ENCODE peak calls at places on chromosomes 7 and 10, in four cellular contexts. J is Peyer's patch; N is endodermal cell; Q is CD4-positive, alpha-beta T cell. P is an unnamed sample.

GRCh38 chr10:110141747-110142625 is 65.4 kb upstream of the MXI1 start:
- DNase-seq in J (peak; percentile 70), N (no peak), Q (no peak), P (no peak)

GRCh38 chr7:29375641-29376562 is 181.3 kb downstream of the CHN2 start:
- DNase-seq in J (peak; percentile 66), N (peak; percentile 68), Q (no peak), P (no peak)

GRCh38 chr7:32255036-32255435 is 184.8 kb upstream of the PDE1C start:
- DNase-seq in J (no peak), N (no peak), Q (no peak), P (no peak)

GRCh38 chr10:132178885-132179545 is 7.7 kb upstream of the DPYSL4 start:
- DNase-seq in J (no peak), N (no peak), Q (no peak), P (no peak)

GRCh38 chr7:102916881-102917280 is 4.1 kb downstream of the LRRC17 start:
- DNase-seq in J (no peak), N (no peak), Q (no peak), P (no peak)

GRCh38 chr10:98924526-98924925 is 311.1 kb downstream of the HPSE2 start:
- DNase-seq in J (no peak), N (no peak), Q (no peak), P (no peak)

GRCh38 chr7:151885202-151885580 is 8.3 kb upstream of the PRKAG2 start:
- DNase-seq in J (peak; percentile 27), N (no peak), Q (no peak), P (no peak)

GRCh38 chr7:149799397-149800168 is 26.2 kb upstream of the ZNF467 start:
- DNase-seq in J (no peak), N (peak; percentile 91), Q (peak; percentile 68), P (no peak)

GRCh38 chr7:128404143-128404681 is 5.6 kb downstream of the IMPDH1 start:
- DNase-seq in J (no peak), N (no peak), Q (no peak), P (no peak)

GRCh38 chr7:37817219-37817618 is 31.2 kb upstream of the NME8 start:
- DNase-seq in J (no peak), N (no peak), Q (no peak), P (no peak)

GRCh38 chr7:129635300-129636029 is 23.9 kb downstream of the NRF1 start:
- DNase-seq in J (no peak), N (peak; percentile 88), Q (peak; percentile 57), P (no peak)

GRCh38 chr7:135773451-135773850 is 24.8 kb upstream of the FAM180A start:
- DNase-seq in J (no peak), N (no peak), Q (no peak), P (no peak)

GRCh38 chr10:52488606-52489485 is 174.8 kb downstream of the DKK1 start:
- DNase-seq in J (no peak), N (no peak), Q (no peak), P (no peak)

GRCh38 chr7:27147211-27148030 is at the start of gene HOXA6:
- DNase-seq in J (peak; percentile 79), N (peak; percentile 63), Q (no peak), P (peak; percentile 76)

GRCh38 chr7:63925262-63925625 is 73.4 kb upstream of the ZNF722 start:
- DNase-seq in J (no peak), N (no peak), Q (no peak), P (no peak)

GRCh38 chr7:151248191-151249033 is at the start of gene SMARCD3:
- DNase-seq in J (peak; percentile 65), N (peak; percentile 91), Q (peak; percentile 31), P (peak; percentile 85)

GRCh38 chr10:35735412-35735811 is 93.3 kb upstream of the FZD8 start:
- DNase-seq in J (no peak), N (no peak), Q (no peak), P (no peak)

GRCh38 chr10:13298748-13299436 is 972 bp downstream of the PHYH start:
- DNase-seq in J (no peak), N (no peak), Q (no peak), P (no peak)

GRCh38 chr10:92074126-92074887 is 150.7 kb downstream of the BTAF1 start:
- DNase-seq in J (no peak), N (no peak), Q (no peak), P (no peak)

GRCh38 chr10:122164028-122164601 is 107.0 kb upstream of the BTBD16 start:
- DNase-seq in J (no peak), N (peak; percentile 80), Q (no peak), P (no peak)

GRCh38 chr10:62554632-62555199 is 180.5 kb downstream of the ZNF365 start:
- DNase-seq in J (no peak), N (peak; percentile 65), Q (no peak), P (no peak)

GRCh38 chr7:7271094-7271874 is 88.9 kb downstream of the C1GALT1 start:
- DNase-seq in J (no peak), N (no peak), Q (no peak), P (no peak)

GRCh38 chr7:13894956-13895355 is 94.5 kb downstream of the ETV1 start:
- DNase-seq in J (no peak), N (no peak), Q (no peak), P (no peak)

GRCh38 chr7:51244890-51245289 is 71.7 kb downstream of the COBL start:
- DNase-seq in J (peak; percentile 16), N (peak; percentile 17), Q (no peak), P (no peak)

GRCh38 chr7:151017370-151017952 is 6.8 kb downstream of the ATG9B start:
- DNase-seq in J (no peak), N (peak; percentile 51), Q (no peak), P (no peak)

GRCh38 chr10:107264742-107265141 is 100.2 kb upstream of the SORCS1 start:
- DNase-seq in J (no peak), N (peak; percentile 88), Q (no peak), P (no peak)

GRCh38 chr7:132138817-132139216 is 437.5 kb downstream of the PLXNA4 start:
- DNase-seq in J (no peak), N (no peak), Q (no peak), P (no peak)

GRCh38 chr10:62384057-62384446 is 9.9 kb downstream of the ZNF365 start:
- DNase-seq in J (no peak), N (no peak), Q (no peak), P (no peak)

GRCh38 chr7:114718861-114719260 is 203.0 kb upstream of the MDFIC start:
- DNase-seq in J (no peak), N (no peak), Q (no peak), P (no peak)

GRCh38 chr10:4013651-4014085 is 228.7 kb upstream of the KLF6 start:
- DNase-seq in J (no peak), N (no peak), Q (no peak), P (no peak)

DNA sequence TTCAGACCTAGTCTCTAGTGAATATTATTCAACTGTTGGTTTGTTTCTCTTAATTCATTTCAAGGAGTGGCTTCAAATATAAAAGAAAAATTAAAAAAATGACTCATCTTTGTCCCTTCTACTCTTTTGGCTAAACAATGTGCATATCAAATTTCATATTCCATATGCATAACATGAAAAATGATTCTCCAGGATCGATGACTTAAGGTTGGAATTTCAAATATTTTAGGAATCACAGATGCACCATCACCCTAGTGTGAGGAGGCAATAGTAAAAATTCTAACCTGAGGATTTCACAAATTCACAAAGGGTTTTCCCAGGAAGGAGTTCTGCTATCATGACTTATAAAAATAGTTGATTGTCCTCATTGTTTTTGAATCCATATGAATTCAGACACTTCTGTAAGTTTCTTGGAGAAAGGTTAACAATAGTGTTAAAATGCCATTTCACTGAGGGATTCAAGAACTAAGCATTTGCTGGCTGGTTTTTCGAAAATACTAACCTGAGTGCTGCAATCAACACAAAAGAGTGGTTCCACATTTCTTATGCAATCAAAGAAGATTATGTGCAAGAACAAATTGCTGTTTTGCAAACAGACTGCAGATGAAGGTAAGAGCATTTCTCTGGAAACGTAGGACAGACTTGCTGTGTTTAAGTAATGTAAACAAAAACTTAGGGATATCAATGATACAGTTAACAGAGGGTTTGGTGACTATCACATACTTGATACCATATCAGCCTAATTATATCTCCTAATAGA is 547.5 kb upstream of the LRRTM3 start:
- DNase-seq in J (no peak), N (no peak), Q (no peak), P (no peak)
- TF ChIP-seq CTCF in J (no peak), N (no peak), Q (no peak), P (no peak)

DNA sequence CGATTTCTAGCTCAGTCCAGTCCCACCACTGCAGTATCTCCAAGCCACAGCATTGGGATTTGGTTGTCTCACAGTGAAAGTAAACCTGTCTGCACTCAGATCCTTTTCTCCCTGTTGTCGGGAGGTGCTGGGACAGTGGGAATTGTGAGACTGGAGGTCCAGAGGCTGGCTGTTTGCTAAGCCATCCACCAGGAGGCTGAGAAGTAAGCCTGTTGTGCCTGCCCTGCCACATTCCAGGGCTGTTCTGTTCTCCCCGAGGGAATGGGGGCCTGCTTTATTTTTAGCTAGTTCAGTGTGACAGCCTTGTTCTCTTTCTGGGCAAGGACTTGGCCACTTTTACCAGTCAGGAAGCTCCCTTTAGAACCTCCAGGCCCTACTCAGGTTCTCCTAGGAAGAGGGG is 54.9 kb downstream of the HK1 start:
- DNase-seq in J (peak; percentile 7), N (peak; percentile 89), Q (no peak), P (no peak)
- TF ChIP-seq CTCF in J (no peak), N (peak; percentile 77), Q (no peak), P (peak; percentile 52)

DNA sequence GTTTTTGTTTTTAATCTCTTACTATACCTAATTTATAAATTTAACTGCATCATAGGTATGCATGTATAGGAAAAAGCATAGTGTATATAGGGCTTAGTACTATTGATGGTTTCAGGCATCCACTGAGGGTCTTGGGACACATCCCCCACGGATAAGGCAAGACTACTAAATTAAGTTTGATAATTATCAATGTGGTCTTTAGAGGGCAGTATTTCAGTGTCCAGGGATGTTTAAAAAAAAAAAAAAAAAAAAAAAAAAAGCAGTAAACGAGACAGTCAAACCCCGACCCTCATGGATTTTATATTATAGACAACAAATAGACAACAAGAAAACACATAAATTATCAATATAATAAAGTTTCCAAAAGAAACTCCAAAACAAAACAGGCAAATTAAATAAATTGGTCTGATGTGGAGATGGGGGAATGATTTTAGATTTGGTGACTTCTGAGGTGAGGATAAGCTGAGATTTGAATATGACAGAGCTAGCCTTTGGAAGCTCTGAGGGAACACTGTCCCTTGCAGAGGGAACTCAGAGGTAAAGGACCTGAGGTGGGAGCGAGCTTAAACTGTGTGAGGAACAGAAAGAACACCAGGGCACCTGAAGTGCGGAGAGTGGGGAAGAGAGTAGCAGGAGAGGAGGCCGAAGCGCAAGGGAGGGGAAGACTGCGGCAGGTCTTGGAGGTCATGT is 14.8 kb downstream of the ACSM6 start:
- DNase-seq in J (no peak), N (peak; percentile 60), Q (no peak), P (no peak)
- TF ChIP-seq CTCF in J (peak; percentile 10), N (peak; percentile 68), Q (no peak), P (peak; percentile 66)

DNA sequence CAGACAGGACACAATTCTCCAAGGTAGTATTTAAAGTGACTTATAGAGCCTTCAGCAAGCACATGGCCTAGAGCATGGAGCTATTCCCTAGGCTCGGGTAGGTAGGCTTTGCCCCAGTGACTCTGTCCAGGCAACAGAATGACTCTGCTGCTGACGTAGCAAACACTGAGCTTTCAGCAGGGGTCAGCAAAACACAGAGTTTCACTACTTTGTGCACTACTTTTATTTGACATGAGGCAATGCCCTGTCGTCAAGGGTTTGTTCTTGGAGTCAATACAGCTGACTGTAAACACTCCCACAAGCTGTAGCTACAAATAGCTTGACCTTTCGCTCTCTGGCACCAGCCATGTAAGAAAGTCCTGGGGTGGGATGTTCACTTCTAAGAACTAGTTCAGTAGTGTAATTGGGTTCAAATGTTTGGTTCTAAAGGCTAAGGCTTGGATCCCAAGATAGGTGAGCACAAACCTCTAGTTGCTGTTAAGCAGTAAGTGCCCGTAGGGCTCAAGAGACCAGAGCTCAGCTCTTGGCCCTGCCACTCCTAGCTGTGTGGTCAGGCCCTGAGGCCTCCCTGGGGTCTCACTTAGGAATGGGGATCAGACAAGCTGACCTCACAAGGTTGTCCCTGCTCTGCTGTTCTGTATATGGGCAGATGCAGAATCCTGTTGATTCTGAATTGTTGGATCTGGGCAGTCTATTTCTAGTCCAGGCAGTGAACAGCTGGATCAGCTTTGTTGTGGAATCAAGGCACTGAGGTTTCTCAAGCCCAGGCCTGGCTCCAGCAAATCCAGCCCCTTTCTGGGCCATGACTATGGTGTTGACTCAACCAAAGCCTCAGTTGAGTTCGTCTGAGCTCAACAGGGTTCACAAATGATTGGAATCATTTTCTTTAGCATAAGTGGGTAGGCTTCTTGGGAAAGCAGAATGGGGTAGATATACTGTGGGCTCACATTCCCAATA is 10.7 kb downstream of the NODAL start:
- DNase-seq in J (no peak), N (no peak), Q (no peak), P (peak; percentile 51)
- TF ChIP-seq CTCF in J (no peak), N (peak; percentile 48), Q (no peak), P (no peak)

P was measured in type B pancreatic cell.